ENCODE peak calls at places on chromosomes 16 and 17, in four cellular contexts. V, T, W and U are unnamed samples.

GRCh38 chr16:74898667-74899066 is 86.3 kb downstream of the WDR59 start:
- DNase-seq in V (no peak), W (no peak), T (no peak), U (no peak)

GRCh38 chr16:86579268-86580062 is 1.1 kb downstream of the FOXL1 start:
- DNase-seq in T (no peak), W (peak; percentile 33), V (no peak), U (no peak)

GRCh38 chr17:81002409-81003361 is 11.0 kb downstream of the CHMP6 start:
- DNase-seq in V (no peak), W (peak; percentile 66), T (peak; percentile 41), U (no peak)

GRCh38 chr17:55356440-55357328 is 65.0 kb downstream of the MMD start:
- DNase-seq in V (peak; percentile 47), T (peak; percentile 78), W (peak; percentile 72), U (peak; percentile 65)

GRCh38 chr16:22787456-22788189 is 26.3 kb upstream of the HS3ST2 start:
- DNase-seq in T (no peak), W (no peak), V (no peak), U (no peak)

GRCh38 chr17:83173180-83173996 is 94.0 kb downstream of the METRNL start:
- DNase-seq in W (no peak), V (no peak), T (no peak), U (no peak)

GRCh38 chr17:68446626-68447041 is 10.7 kb downstream of the WIPI1 start:
- DNase-seq in V (no peak), T (no peak), W (no peak), U (no peak)

GRCh38 chr16:74769791-74770190 is 4.8 kb downstream of the FA2H start:
- DNase-seq in T (no peak), W (no peak), V (no peak), U (no peak)

GRCh38 chr17:7195971-7196370 is 16.8 kb upstream of the ASGR1 start:
- DNase-seq in V (no peak), W (no peak), T (no peak), U (no peak)

GRCh38 chr16:10906482-10906881 is 29.5 kb downstream of the CIITA start:
- DNase-seq in W (no peak), V (no peak), T (no peak), U (no peak)

GRCh38 chr17:77391668-77392375 is 251.1 kb downstream of the SEC14L1 start:
- DNase-seq in T (no peak), V (peak; percentile 46), W (peak; percentile 90), U (peak; percentile 56)

GRCh38 chr16:83513006-83513755 is 294.6 kb upstream of the HSBP1 start:
- DNase-seq in W (peak; percentile 42), T (no peak), V (no peak), U (no peak)